ENCODE peak calls at places on chromosome 1, in seven cellular contexts. V, C, X, Z, Q, N and J are unnamed samples.

GRCh38 chr1:55893155-55893554 is 678.0 kb upstream of the USP24 start:
- DNase-seq in X (no peak), C (peak), N (peak), Q (peak), V (peak), Z (no peak), J (no peak)

GRCh38 chr1:35555601-35556477 is 1.4 kb downstream of the KIAA0319L start:
- DNase-seq in C (peak), N (no peak), Q (no peak), Z (no peak), V (no peak), X (no peak), J (no peak)

GRCh38 chr1:43559714-43560113 is 29.0 kb downstream of the PTPRF start:
- DNase-seq in C (no peak), X (no peak), Q (no peak), V (no peak), N (no peak), Z (no peak), J (no peak)

GRCh38 chr1:203638914-203639313 is 12.3 kb downstream of the ATP2B4 start:
- DNase-seq in V (no peak), Z (no peak), N (peak), C (no peak), Q (no peak), X (no peak), J (no peak)

GRCh38 chr1:246641394-246641793 is 75.1 kb downstream of the CNST start:
- DNase-seq in X (no peak), N (no peak), Q (no peak), C (no peak), V (no peak), Z (no peak), J (no peak)

GRCh38 chr1:31857863-31858262 is 42.0 kb upstream of the SPOCD1 start:
- DNase-seq in X (no peak), Q (no peak), V (no peak), C (no peak), N (no peak), Z (no peak), J (no peak)

GRCh38 chr1:6795661-6796060 is 10.4 kb downstream of the CAMTA1 start:
- DNase-seq in X (no peak), C (no peak), Q (no peak), V (no peak), Z (no peak), N (no peak), J (no peak)

GRCh38 chr1:11796036-11796828 is 9.5 kb downstream of the MTHFR start:
- DNase-seq in X (no peak), Z (no peak), Q (no peak), N (peak), C (no peak), V (no peak), J (no peak)

GRCh38 chr1:216742625-216743024 is 19.4 kb upstream of the ESRRG start:
- DNase-seq in C (no peak), V (no peak), Z (no peak), N (no peak), X (no peak), Q (no peak), J (no peak)

DNA sequence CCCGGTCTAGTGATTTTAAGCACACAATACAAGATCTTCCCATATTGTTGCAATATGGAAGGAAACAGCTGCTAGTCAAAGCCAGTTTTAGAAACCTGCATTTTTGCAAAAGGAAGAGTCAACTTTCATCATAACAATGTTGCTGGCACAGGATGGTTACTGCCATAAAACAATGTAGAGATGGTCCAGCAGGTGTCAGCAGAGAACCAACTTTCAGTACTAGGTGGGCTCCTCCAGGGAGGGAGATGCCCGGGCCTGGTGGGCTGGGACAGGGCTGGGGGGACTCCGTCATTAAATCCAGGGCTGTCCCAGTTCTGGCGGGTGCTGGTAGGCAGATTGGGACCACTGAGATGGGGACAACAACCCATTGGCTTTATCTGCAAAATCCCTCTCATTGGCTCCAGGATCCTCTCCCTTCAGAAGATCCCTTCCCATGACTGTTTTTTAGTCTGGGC is 5.0 kb upstream of the HLX start:
- DNase-seq in N (peak), X (no peak), V (peak), Z (no peak), C (peak), Q (peak), J (peak)
- TF ChIP-seq SP1 in N (no peak), X (no peak), V (no peak), Z (no peak), C (no peak), Q (no peak), J (peak)

GRCh38 chr1:33636209-33636608 is 163.8 kb downstream of the ZSCAN20 start:
- DNase-seq in X (no peak), N (no peak), Q (no peak), V (no peak), C (no peak), Z (no peak), J (no peak)
- TF ChIP-seq SP1 in X (no peak), N (no peak), Q (no peak), V (no peak), C (no peak), Z (no peak), J (no peak)

DNA sequence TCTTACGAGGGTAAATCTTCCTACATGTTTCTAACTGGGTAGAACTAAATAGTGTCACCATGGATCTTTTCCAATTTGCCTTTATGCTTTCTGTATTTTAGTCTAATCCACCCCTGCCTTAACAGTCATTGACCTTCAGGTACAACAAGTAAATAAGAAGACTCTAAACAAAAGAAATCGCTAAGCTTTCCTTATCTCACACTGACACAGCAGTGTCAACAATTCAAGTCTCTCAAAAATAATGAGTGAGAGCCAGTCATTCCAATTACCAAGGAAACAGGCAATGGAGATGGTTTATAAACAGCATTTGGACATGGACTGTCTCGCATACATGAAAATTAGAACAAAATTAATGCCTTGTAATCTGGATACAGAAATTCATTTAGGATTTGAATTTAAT is 365.8 kb downstream of the VAV3 start:
- DNase-seq in V (no peak), Z (no peak), X (no peak), N (no peak), C (peak), Q (no peak), J (no peak)
- TF ChIP-seq SP1 in V (no peak), Z (no peak), X (no peak), N (no peak), C (no peak), Q (no peak), J (no peak)

DNA sequence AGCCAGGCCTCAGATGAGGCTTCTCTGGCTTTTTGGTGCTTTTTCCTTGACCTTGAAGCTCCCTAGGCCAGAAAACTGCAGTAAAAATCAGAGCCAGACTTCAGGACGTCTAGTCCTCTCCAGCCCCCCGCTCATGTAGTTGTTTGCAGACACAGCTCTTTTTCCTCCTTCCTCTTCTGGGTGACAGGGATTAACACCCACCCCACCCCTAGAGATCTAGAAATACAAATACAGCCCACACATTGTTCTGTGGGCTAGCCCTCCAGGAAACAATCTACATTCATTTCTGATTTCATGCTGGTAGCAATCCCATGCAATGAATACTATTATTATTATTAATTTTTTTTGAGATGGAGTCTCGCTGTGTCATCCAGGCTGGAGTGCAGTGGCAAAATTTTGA is 9.9 kb upstream of the CLSTN1 start:
- DNase-seq in Q (no peak), C (no peak), Z (no peak), N (no peak), V (no peak), X (no peak), J (no peak)
- TF ChIP-seq SP1 in Q (no peak), C (no peak), Z (no peak), N (no peak), V (no peak), X (no peak), J (no peak)

GRCh38 chr1:15916916-15917315 is 59.0 kb downstream of the ZBTB17 start:
- DNase-seq in V (no peak), X (no peak), C (no peak), Q (no peak), Z (no peak), N (no peak), J (no peak)

GRCh38 chr1:15923241-15923640 is 52.7 kb downstream of the ZBTB17 start:
- DNase-seq in N (no peak), X (no peak), V (no peak), Z (no peak), C (no peak), Q (no peak), J (no peak)

GRCh38 chr1:15916417-15916816 is 59.5 kb downstream of the ZBTB17 start:
- DNase-seq in X (no peak), Z (no peak), C (no peak), N (no peak), V (no peak), Q (no peak), J (no peak)

GRCh38 chr1:15915991-15916390 is 59.9 kb downstream of the ZBTB17 start:
- DNase-seq in Z (no peak), N (no peak), Q (no peak), C (no peak), X (no peak), V (no peak), J (no peak)

DNA sequence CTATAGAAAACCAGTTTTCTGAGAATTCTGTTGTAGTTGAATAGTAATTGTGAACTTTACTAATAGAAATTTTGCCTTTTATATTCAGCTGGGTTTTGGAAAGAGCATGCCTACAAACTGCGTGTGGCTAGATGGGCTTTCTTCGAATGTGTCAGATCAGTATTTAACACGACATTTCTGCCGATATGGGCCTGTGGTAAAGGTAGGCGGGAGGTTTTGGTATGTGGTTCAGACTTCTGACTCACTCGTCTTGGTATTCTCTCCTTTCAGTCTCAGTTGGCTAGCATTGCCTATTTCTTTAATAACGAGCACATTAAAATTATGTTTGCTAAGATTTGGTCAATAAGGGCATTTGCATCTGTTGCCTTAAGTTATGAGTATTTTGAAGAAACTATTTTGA is 56.6 kb downstream of the ZBTB17 start:
- DNase-seq in Z (no peak), Q (no peak), V (no peak), N (no peak), C (no peak), X (peak), J (no peak)
- TF ChIP-seq SP1 in Z (no peak), Q (no peak), V (no peak), N (no peak), C (no peak), X (no peak), J (no peak)

DNA sequence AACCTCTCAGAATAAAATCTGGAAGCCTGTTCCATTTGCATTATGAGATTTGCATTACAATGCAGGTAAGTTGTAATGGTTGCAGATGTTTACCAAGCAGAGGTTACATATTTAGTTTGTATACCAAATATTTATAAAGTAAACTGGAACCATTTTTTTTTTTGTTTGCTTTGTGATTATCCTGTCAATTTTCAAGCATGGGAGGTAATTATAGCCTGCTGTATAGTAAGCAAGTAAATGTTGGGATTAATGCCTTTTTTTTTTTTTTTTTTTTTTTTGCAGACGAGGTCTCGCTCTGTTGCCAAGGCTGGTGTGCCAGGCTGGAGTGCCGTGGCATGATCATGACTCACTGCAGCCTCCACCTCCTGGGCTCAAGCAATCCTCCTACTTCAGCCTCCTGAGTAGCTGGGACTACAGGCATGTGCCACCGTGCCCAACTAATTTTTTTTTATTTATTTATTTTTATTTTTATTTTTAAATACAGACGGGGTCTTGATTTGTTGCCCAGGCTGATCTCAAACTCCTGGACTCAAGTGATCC is 21.0 kb downstream of the NFYC start:
- DNase-seq in N (no peak), V (no peak), Z (no peak), Q (no peak), C (no peak), X (no peak), J (no peak)
- TF ChIP-seq SP1 in N (no peak), V (no peak), Z (no peak), Q (no peak), C (no peak), X (no peak), J (no peak)

GRCh38 chr1:178464141-178464540 is 32.6 kb downstream of the CLEC20A start:
- DNase-seq in V (no peak), Q (no peak), N (no peak), X (no peak), Z (no peak), C (no peak), J (no peak)
- TF ChIP-seq SP1 in V (no peak), Q (no peak), N (no peak), X (no peak), Z (no peak), C (no peak), J (no peak)

DNA sequence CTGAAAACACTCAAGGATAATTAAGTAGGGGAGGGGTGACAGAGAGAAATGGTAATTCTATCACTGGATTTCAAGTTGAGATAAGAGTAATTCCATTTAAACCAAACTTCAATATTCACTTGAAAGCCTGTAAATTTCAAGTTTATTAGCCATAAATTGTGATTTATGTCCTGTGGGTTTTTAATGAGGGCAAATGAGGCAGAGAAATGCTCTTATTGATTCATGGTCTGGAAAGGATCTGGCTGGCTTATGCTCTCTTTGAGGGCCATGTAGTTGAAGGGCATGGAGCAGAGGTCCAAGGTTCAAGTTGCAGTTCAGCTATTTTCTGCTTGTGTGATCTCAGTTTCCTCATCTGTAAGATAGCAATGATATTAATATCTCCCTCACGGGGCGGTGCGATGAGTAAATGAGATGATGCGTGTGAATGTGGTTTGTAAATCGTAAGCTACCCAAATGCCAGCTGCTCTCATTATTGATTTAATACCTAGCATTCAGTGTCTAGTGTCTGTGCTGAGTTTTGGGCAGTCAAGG is 12.3 kb downstream of the OLFML3 start:
- DNase-seq in C (no peak), Z (no peak), Q (no peak), N (no peak), X (peak), V (peak), J (no peak)
- TF ChIP-seq SP1 in C (no peak), Z (no peak), Q (no peak), N (no peak), X (no peak), V (no peak), J (no peak)

DNA sequence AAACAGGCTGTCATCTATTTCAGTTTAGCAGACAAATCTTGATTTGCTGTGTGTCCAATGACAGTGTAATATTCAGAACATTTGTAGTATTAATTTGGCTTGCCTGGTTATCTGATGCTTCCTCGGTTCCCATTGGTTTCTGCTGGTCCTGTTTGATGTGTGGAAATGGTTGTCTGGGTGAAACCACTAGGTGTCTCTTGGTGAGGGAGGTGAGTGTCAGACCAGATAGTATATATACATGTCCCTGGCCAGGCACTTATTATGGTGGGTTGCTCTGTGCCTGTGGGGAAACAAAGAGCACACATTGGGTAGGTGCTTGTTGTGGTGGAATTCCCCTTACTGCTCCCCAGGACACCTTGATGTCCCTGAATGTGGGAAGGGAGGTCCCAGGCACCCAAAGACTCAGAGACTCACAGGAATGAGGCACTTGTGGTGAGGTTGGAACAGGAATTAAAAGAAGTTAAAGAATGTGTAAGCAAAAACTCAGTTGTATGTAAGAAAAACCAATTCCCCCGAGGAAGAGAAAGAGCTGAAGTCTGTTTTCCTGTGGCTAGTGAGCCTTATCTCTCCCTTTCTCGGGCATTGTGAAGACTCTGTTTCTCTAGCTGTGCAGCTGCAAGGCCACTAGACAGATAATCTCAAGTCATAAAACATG is 1519.1 kb downstream of the BRINP3 start:
- DNase-seq in Z (no peak), N (no peak), X (no peak), Q (no peak), V (no peak), C (no peak), J (no peak)
- TF ChIP-seq SP1 in Z (no peak), N (no peak), X (no peak), Q (no peak), V (no peak), C (no peak), J (no peak)

DNA sequence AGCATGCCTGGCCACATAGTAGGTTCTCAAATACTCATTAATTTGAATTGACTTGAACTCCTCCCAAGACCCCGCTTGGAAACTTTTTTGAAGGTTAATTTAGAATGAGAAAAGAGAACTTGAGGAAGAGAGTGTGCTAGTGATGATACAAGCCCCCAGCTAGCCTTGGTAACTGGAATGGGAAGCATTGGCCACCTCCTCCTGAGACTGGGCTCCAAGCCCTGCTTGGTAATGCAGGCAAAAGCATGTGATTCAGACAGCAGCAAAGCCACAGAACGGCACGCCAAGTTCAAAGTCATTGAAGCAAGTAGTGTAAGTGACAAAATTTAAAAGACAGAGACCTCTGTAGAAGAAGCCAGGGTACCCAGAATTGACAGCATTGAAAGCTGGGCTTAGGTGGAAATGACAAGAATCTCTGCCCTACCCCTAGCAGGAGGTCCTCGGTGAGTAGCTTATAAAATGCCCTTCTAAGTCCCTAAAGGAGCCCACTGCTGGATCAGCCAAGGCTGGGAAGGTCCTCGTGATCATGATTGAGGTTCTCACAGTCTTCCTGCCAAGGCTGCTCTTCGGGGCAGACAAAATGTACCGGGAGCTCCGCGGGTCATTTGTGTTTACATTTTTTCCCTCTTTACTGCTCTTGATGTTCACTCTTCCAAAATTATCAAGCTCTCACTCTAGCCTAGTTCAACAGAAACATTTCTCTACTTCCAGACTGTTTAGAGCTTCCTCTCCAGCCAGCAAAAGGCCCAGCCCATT is 99.4 kb downstream of the TSEN15 start:
- DNase-seq in N (no peak), X (no peak), Z (no peak), Q (no peak), C (no peak), V (no peak), J (no peak)
- TF ChIP-seq SP1 in N (no peak), X (no peak), Z (no peak), Q (no peak), C (no peak), V (no peak), J (no peak)